ENCODE peak calls at places on chromosomes 5 and 9, in four cellular contexts. One of them, this sample, is unnamed.
A peak's percentile ranks its signal among the peaks of the same experiment; 100 is the strongest.

GRCh38 chr5:176985516-176985915 is 21.1 kb downstream of the UIMC1 start:
- DNase-seq in WTC11: no peak
- DNase-seq in GM12878: no peak
- DNase-seq in HepG2: no peak
- DNase-seq in this sample: no peak

GRCh38 chr5:133307275-133307674 is 255.5 kb downstream of the HSPA4 start:
- DNase-seq in WTC11: no peak
- DNase-seq in GM12878: no peak
- DNase-seq in HepG2: no peak
- DNase-seq in this sample: no peak

GRCh38 chr5:66138572-66139116 is 5.5 kb upstream of the SREK1 start:
- DNase-seq in WTC11: no peak
- DNase-seq in GM12878: no peak
- DNase-seq in HepG2: no peak
- DNase-seq in this sample: no peak

GRCh38 chr5:32225445-32225844 is 51.3 kb upstream of the GOLPH3 start:
- DNase-seq in WTC11: no peak
- DNase-seq in GM12878: no peak
- DNase-seq in HepG2: peak; percentile 38
- DNase-seq in this sample: no peak

GRCh38 chr9:93161801-93162635 is 21.9 kb upstream of the WNK2 start:
- DNase-seq in WTC11: no peak
- DNase-seq in GM12878: no peak
- DNase-seq in HepG2: no peak
- DNase-seq in this sample: no peak

GRCh38 chr5:22998775-22999174 is 145.6 kb upstream of the CDH12 start:
- DNase-seq in WTC11: no peak
- DNase-seq in GM12878: peak; percentile 24
- DNase-seq in HepG2: no peak
- DNase-seq in this sample: no peak

GRCh38 chr5:179870403-179870903 is 11.8 kb upstream of the MRNIP start:
- DNase-seq in WTC11: no peak
- DNase-seq in GM12878: no peak
- DNase-seq in HepG2: peak; percentile 29
- DNase-seq in this sample: peak; percentile 85

GRCh38 chr9:29044959-29045358 is 1471.7 kb upstream of the C9orf72 start:
- DNase-seq in WTC11: no peak
- DNase-seq in GM12878: no peak
- DNase-seq in HepG2: peak; percentile 1
- DNase-seq in this sample: no peak

GRCh38 chr9:113873926-113874325 is 2.2 kb upstream of the ZNF618 start:
- DNase-seq in WTC11: no peak
- DNase-seq in GM12878: no peak
- DNase-seq in HepG2: no peak
- DNase-seq in this sample: no peak

GRCh38 chr5:78907255-78907886 is 77.7 kb downstream of the ARSB start:
- DNase-seq in WTC11: no peak
- DNase-seq in GM12878: peak; percentile 34
- DNase-seq in HepG2: no peak
- DNase-seq in this sample: peak; percentile 20

GRCh38 chr9:88821749-88822106 is 169.5 kb upstream of the S1PR3 start:
- DNase-seq in WTC11: no peak
- DNase-seq in GM12878: no peak
- DNase-seq in HepG2: no peak
- DNase-seq in this sample: no peak

GRCh38 chr5:174371600-174372094 is 326.1 kb downstream of the NSG2 start:
- DNase-seq in WTC11: no peak
- DNase-seq in GM12878: no peak
- DNase-seq in HepG2: no peak
- DNase-seq in this sample: peak; percentile 8

GRCh38 chr5:1005362-1005851 is 3.2 kb upstream of the NKD2 start:
- DNase-seq in WTC11: peak; percentile 19
- DNase-seq in GM12878: no peak
- DNase-seq in HepG2: no peak
- DNase-seq in this sample: no peak
- TF ChIP-seq NR2C2 in WTC11: no peak
- TF ChIP-seq NR2C2 in GM12878: no peak
- TF ChIP-seq NR2C2 in HepG2: no peak
- TF ChIP-seq NR2C2 in this sample: no peak

GRCh38 chr9:129736334-129736733 is 16.5 kb downstream of the PTGES start:
- DNase-seq in WTC11: no peak
- DNase-seq in GM12878: no peak
- DNase-seq in HepG2: no peak
- DNase-seq in this sample: no peak
- TF ChIP-seq NR2C2 in WTC11: no peak
- TF ChIP-seq NR2C2 in GM12878: no peak
- TF ChIP-seq NR2C2 in HepG2: no peak
- TF ChIP-seq NR2C2 in this sample: no peak

DNA sequence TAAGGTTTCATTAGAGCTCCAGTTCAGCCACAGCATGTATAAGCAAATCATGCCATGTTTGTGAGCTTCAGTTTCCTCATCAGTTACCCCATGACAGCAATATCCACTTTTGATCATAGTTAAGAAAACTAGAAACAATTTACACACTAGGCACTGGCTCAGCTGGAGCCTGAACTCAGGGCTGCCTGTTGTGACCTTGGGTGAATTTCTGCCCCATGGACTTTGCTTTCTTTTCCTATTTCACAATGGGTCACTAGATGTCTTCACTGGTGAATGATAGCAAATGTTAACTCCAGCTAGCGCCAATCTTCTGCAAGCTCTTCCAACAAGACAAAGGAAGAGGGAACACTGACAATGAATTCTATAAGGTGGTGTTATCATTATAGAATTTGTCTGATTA is 233.3 kb upstream of the TRIM32 start:
- DNase-seq in WTC11: no peak
- DNase-seq in GM12878: no peak
- DNase-seq in HepG2: peak; percentile 77
- DNase-seq in this sample: no peak
- TF ChIP-seq NR2C2 in WTC11: no peak
- TF ChIP-seq NR2C2 in GM12878: no peak
- TF ChIP-seq NR2C2 in HepG2: peak; percentile 70
- TF ChIP-seq NR2C2 in this sample: no peak

GRCh38 chr9:135961811-135962695 is 880 bp upstream of the UBAC1 start:
- DNase-seq in WTC11: no peak
- DNase-seq in GM12878: no peak
- DNase-seq in HepG2: no peak
- DNase-seq in this sample: peak; percentile 65
- TF ChIP-seq NR2C2 in WTC11: no peak
- TF ChIP-seq NR2C2 in GM12878: no peak
- TF ChIP-seq NR2C2 in HepG2: no peak
- TF ChIP-seq NR2C2 in this sample: no peak

DNA sequence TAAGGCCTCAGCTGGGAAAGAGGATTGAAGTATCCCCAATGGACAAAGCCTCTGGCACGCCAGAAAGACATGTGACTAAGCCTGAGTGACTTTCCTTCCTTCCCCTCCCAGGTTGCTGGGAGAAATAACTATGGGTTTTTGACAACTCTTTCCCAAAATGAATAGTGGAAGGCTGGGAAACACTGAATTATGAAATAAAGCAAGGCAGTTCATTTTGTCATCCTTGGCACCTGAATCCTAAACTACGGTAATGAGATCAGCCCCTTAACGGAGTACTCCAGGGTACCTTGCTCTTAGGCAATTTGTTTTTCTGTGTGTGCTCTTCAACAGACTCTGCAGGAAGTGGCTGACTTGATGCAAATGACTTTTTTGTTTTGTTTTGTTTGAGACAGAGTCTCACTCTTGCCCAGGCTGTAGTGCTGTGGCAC is 75.2 kb downstream of the LMNB1 start:
- DNase-seq in WTC11: no peak
- DNase-seq in GM12878: peak; percentile 23
- DNase-seq in HepG2: no peak
- DNase-seq in this sample: no peak
- TF ChIP-seq NR2C2 in WTC11: no peak
- TF ChIP-seq NR2C2 in GM12878: no peak
- TF ChIP-seq NR2C2 in HepG2: no peak
- TF ChIP-seq NR2C2 in this sample: no peak

GRCh38 chr5:149831492-149831891 is 101.4 kb downstream of the PPARGC1B start:
- DNase-seq in WTC11: no peak
- DNase-seq in GM12878: peak; percentile 69
- DNase-seq in HepG2: no peak
- DNase-seq in this sample: no peak
- TF ChIP-seq NR2C2 in WTC11: no peak
- TF ChIP-seq NR2C2 in GM12878: no peak
- TF ChIP-seq NR2C2 in HepG2: no peak
- TF ChIP-seq NR2C2 in this sample: no peak

GRCh38 chr5:155532621-155533314 is 519.2 kb downstream of the KIF4B start:
- DNase-seq in WTC11: no peak
- DNase-seq in GM12878: no peak
- DNase-seq in HepG2: no peak
- DNase-seq in this sample: no peak
- TF ChIP-seq NR2C2 in WTC11: no peak
- TF ChIP-seq NR2C2 in GM12878: no peak
- TF ChIP-seq NR2C2 in HepG2: no peak
- TF ChIP-seq NR2C2 in this sample: no peak

This sample was measured in K562.